ENCODE peak calls at places on chromosomes 6 and 20, in eight cellular contexts. E is NCI-H1092; Q is kidney; K is KG1; P is activated CD8-positive, alpha-beta memory T cell treated with anti-CD3 and anti-CD28 coated beads for 48 hours; W is ELR; C is HCT116; L is upper lobe of right lung. X is an unnamed sample.

GRCh38 chr6:122832515-122833228 is 43.6 kb downstream of the SMPDL3A start:
- DNase-seq in C (no peak), E (no peak), L (no peak), Q (no peak), W (no peak), P (no peak), K (no peak), X (no peak)

GRCh38 chr6:46186583-46186982 is 15.8 kb upstream of the ENPP5 start:
- DNase-seq in Q (no peak), P (no peak), C (no peak), K (no peak), E (no peak), W (no peak), L (no peak), X (no peak)

GRCh38 chr6:35050291-35050987 is 90.7 kb downstream of the TCP11 start:
- DNase-seq in Q (no peak), K (no peak), L (no peak), W (no peak), E (no peak), P (no peak), C (no peak), X (no peak)

GRCh38 chr6:52654007-52654406 is 16.9 kb upstream of the TMEM14A start:
- DNase-seq in E (no peak), P (no peak), C (no peak), Q (no peak), L (no peak), K (no peak), W (no peak), X (no peak)

GRCh38 chr6:146547889-146548288 is 4.3 kb downstream of the RAB32 start:
- DNase-seq in K (no peak), P (no peak), E (no peak), L (no peak), W (no peak), Q (no peak), C (no peak), X (no peak)

GRCh38 chr6:1390071-1390804 is 862 bp downstream of the FOXF2 start:
- DNase-seq in W (peak; percentile 69), C (no peak), L (peak; percentile 69), Q (peak; percentile 78), P (no peak), E (no peak), K (no peak), X (no peak)

GRCh38 chr6:11804706-11805105 is 26.1 kb upstream of the ADTRP start:
- DNase-seq in C (no peak), P (no peak), K (no peak), E (no peak), W (no peak), Q (no peak), L (no peak), X (no peak)

GRCh38 chr20:21609221-21609620 is 95.4 kb upstream of the NKX2-2 start:
- DNase-seq in E (no peak), C (no peak), K (no peak), Q (no peak), L (no peak), W (peak; percentile 23), P (no peak), X (no peak)

GRCh38 chr6:165159459-165159858 is 149.9 kb downstream of the C6orf118 start:
- DNase-seq in C (no peak), W (no peak), P (no peak), E (no peak), K (no peak), Q (no peak), L (no peak), X (no peak)

GRCh38 chr6:158220786-158221442 is 52.8 kb downstream of the GTF2H5 start:
- DNase-seq in Q (peak; percentile 92), P (peak; percentile 45), E (peak; percentile 56), W (peak; percentile 81), C (peak; percentile 73), K (peak; percentile 20), L (peak; percentile 91), X (peak; percentile 82)

GRCh38 chr6:47733879-47734558 is 35.6 kb downstream of the ADGRF4 start:
- DNase-seq in E (peak; percentile 3), L (no peak), K (no peak), W (peak; percentile 40), Q (no peak), P (no peak), C (peak; percentile 26), X (peak; percentile 48)

GRCh38 chr6:13357551-13358075 is 29.3 kb upstream of the TBC1D7 start:
- DNase-seq in L (no peak), C (no peak), W (peak; percentile 26), K (no peak), E (no peak), P (no peak), Q (no peak), X (no peak)

GRCh38 chr6:134628154-134628553 is 310.2 kb upstream of the SGK1 start:
- DNase-seq in W (no peak), K (no peak), L (no peak), Q (no peak), C (no peak), E (no peak), P (no peak), X (no peak)

X was measured in Calu3.